ENCODE peak calls at places on chromosome 7, in five cellular contexts. Z is stimulated activated CD8-positive, alpha-beta memory T cell treated with anti-CD3 and anti-CD28 coated beads, Interleukin-4, amount 100 ng/mL, for 24 hours; W is suprapubic skin; K is HFFc6; L is stimulated activated CD4-positive, alpha-beta T cell treated with anti-CD3 and anti-CD28 coated beads, Interleukin-1b, Interleukin-23, amount 100 ng/mL, for 24 hours. C is an unnamed sample.

GRCh38 chr7:103540986-103541385 is 95.0 kb upstream of the SLC26A5 start:
- DNase-seq in Z (no peak), W (no peak), K (no peak), L (no peak), C (no peak)

GRCh38 chr7:105295626-105296352 is 92.9 kb downstream of the SRPK2 start:
- DNase-seq in Z (no peak), W (no peak), K (no peak), L (no peak), C (no peak)

GRCh38 chr7:112437038-112437437 is 13.2 kb upstream of the IFRD1 start:
- DNase-seq in Z (no peak), W (no peak), K (peak; percentile 63), L (no peak), C (no peak)

GRCh38 chr7:145036592-145037386 is 200.9 kb upstream of the TPK1 start:
- DNase-seq in Z (no peak), W (no peak), K (peak; percentile 8), L (peak; percentile 18), C (peak; percentile 22)

GRCh38 chr7:139943391-139943790 is 114.3 kb downstream of the TBXAS1 start:
- DNase-seq in Z (no peak), W (no peak), K (no peak), L (no peak), C (no peak)

GRCh38 chr7:139683137-139683871 is 94.5 kb downstream of the HIPK2 start:
- DNase-seq in Z (no peak), W (no peak), K (peak; percentile 11), L (no peak), C (peak; percentile 59)

GRCh38 chr7:142626420-142627035 is 122.7 kb upstream of the PRSS1 start:
- DNase-seq in Z (peak; percentile 53), W (no peak), K (peak; percentile 11), L (peak; percentile 59), C (peak; percentile 47)

GRCh38 chr7:74083117-74083876 is at the start of gene LIMK1:
- DNase-seq in Z (peak; percentile 70), W (peak; percentile 83), K (peak; percentile 31), L (peak; percentile 75), C (peak; percentile 99)

GRCh38 chr7:40298421-40298820 is 163.6 kb downstream of the SUGCT start:
- DNase-seq in Z (no peak), W (no peak), K (peak; percentile 68), L (no peak), C (no peak)

GRCh38 chr7:5383314-5384098 is 40.1 kb downstream of the TNRC18 start:
- DNase-seq in Z (no peak), W (no peak), K (no peak), L (no peak), C (no peak)

GRCh38 chr7:30526163-30526562 is 21.5 kb upstream of the GGCT start:
- DNase-seq in Z (no peak), W (no peak), K (no peak), L (no peak), C (no peak)

GRCh38 chr7:37109016-37109415 is 339.6 kb downstream of the ELMO1 start:
- DNase-seq in Z (no peak), W (no peak), K (no peak), L (no peak), C (no peak)

GRCh38 chr7:35647171-35647574 is 47.8 kb downstream of the HERPUD2 start:
- DNase-seq in Z (no peak), W (no peak), K (no peak), L (no peak), C (no peak)

GRCh38 chr7:148572067-148572522 is 18.5 kb upstream of the C7orf33 start:
- DNase-seq in Z (no peak), W (no peak), K (no peak), L (no peak), C (no peak)

GRCh38 chr7:7157177-7157886 is 25.0 kb upstream of the C1GALT1 start:
- DNase-seq in Z (peak; percentile 17), W (no peak), K (peak; percentile 79), L (no peak), C (no peak)

GRCh38 chr7:138890782-138891445 is 90.3 kb downstream of the KIAA1549 start:
- DNase-seq in Z (no peak), W (no peak), K (peak; percentile 92), L (no peak), C (no peak)

GRCh38 chr7:43108255-43109011 is 4.0 kb upstream of the HECW1 start:
- DNase-seq in Z (peak; percentile 36), W (peak; percentile 69), K (peak; percentile 48), L (peak; percentile 26), C (peak; percentile 58)

GRCh38 chr7:102451371-102452054 is 13.2 kb downstream of the ALKBH4 start:
- DNase-seq in Z (no peak), W (no peak), K (no peak), L (no peak), C (no peak)

GRCh38 chr7:158821173-158822021 is 7.9 kb downstream of the ESYT2 start:
- DNase-seq in Z (no peak), W (no peak), K (peak; percentile 57), L (no peak), C (no peak)

GRCh38 chr7:157684596-157685429 is 348.0 kb downstream of the DNAJB6 start:
- DNase-seq in Z (no peak), W (peak; percentile 22), K (no peak), L (no peak), C (no peak)

GRCh38 chr7:100802951-100803350 is 24.4 kb downstream of the EPHB4 start:
- DNase-seq in Z (no peak), W (no peak), K (no peak), L (no peak), C (no peak)

GRCh38 chr7:77537136-77537594 is at the start of gene PTPN12:
- DNase-seq in Z (no peak), W (peak; percentile 89), K (peak; percentile 71), L (no peak), C (no peak)

GRCh38 chr7:127976056-127976455 is 55.2 kb downstream of the LRRC4 start:
- DNase-seq in Z (no peak), W (no peak), K (no peak), L (no peak), C (no peak)

GRCh38 chr7:150380463-150380862 is 1.3 kb downstream of the ZNF775 start:
- DNase-seq in Z (no peak), W (no peak), K (no peak), L (no peak), C (peak; percentile 63)